ENCODE peak calls at places on chromosome 3, in ten cellular contexts. One of them, this sample, is unnamed.

GRCh38 chr3:193816656-193817311 is 223.8 kb downstream of the OPA1 start:
- DNase-seq in A549: no peak
- DNase-seq in AG09309: no peak
- DNase-seq in fibroblast of lung: peak
- DNase-seq in choroid plexus epithelial cell: peak
- DNase-seq in AG09319: no peak
- DNase-seq in BE2C: peak
- DNase-seq in HCT116: no peak
- DNase-seq in heart left ventricle: peak
- DNase-seq in kidney epithelial cell: no peak
- DNase-seq in this sample: peak

GRCh38 chr3:12180218-12180617 is 21.5 kb upstream of the TIMP4 start:
- DNase-seq in A549: no peak
- DNase-seq in AG09309: no peak
- DNase-seq in fibroblast of lung: peak
- DNase-seq in choroid plexus epithelial cell: peak
- DNase-seq in AG09319: no peak
- DNase-seq in BE2C: peak
- DNase-seq in HCT116: peak
- DNase-seq in heart left ventricle: peak
- DNase-seq in kidney epithelial cell: peak
- DNase-seq in this sample: no peak

GRCh38 chr3:142027713-142028112 is 121.6 kb downstream of the TFDP2 start:
- DNase-seq in A549: no peak
- DNase-seq in AG09309: no peak
- DNase-seq in fibroblast of lung: peak
- DNase-seq in choroid plexus epithelial cell: peak
- DNase-seq in AG09319: no peak
- DNase-seq in BE2C: no peak
- DNase-seq in HCT116: no peak
- DNase-seq in heart left ventricle: no peak
- DNase-seq in kidney epithelial cell: no peak
- DNase-seq in this sample: no peak

GRCh38 chr3:129702934-129703712 is 96.6 kb upstream of the PLXND1 start:
- DNase-seq in A549: no peak
- DNase-seq in AG09309: no peak
- DNase-seq in fibroblast of lung: no peak
- DNase-seq in choroid plexus epithelial cell: no peak
- DNase-seq in AG09319: no peak
- DNase-seq in BE2C: no peak
- DNase-seq in HCT116: no peak
- DNase-seq in heart left ventricle: no peak
- DNase-seq in kidney epithelial cell: no peak
- DNase-seq in this sample: no peak

GRCh38 chr3:123063034-123063433 is 3.8 kb upstream of the PDIA5 start:
- DNase-seq in A549: no peak
- DNase-seq in AG09309: no peak
- DNase-seq in fibroblast of lung: no peak
- DNase-seq in choroid plexus epithelial cell: no peak
- DNase-seq in AG09319: no peak
- DNase-seq in BE2C: no peak
- DNase-seq in HCT116: no peak
- DNase-seq in heart left ventricle: no peak
- DNase-seq in kidney epithelial cell: no peak
- DNase-seq in this sample: no peak

GRCh38 chr3:141446737-141447136 is 40.1 kb upstream of the RASA2 start:
- DNase-seq in A549: no peak
- DNase-seq in AG09309: no peak
- DNase-seq in fibroblast of lung: no peak
- DNase-seq in choroid plexus epithelial cell: no peak
- DNase-seq in AG09319: no peak
- DNase-seq in BE2C: no peak
- DNase-seq in HCT116: no peak
- DNase-seq in heart left ventricle: no peak
- DNase-seq in kidney epithelial cell: no peak
- DNase-seq in this sample: no peak

GRCh38 chr3:55615039-55615693 is 128.1 kb upstream of the WNT5A start:
- DNase-seq in A549: no peak
- DNase-seq in AG09309: no peak
- DNase-seq in fibroblast of lung: no peak
- DNase-seq in choroid plexus epithelial cell: peak
- DNase-seq in AG09319: no peak
- DNase-seq in BE2C: no peak
- DNase-seq in HCT116: no peak
- DNase-seq in heart left ventricle: no peak
- DNase-seq in kidney epithelial cell: no peak
- DNase-seq in this sample: no peak

GRCh38 chr3:53253707-53254106 is 2.1 kb downstream of the TKT start:
- DNase-seq in A549: no peak
- DNase-seq in AG09309: no peak
- DNase-seq in fibroblast of lung: no peak
- DNase-seq in choroid plexus epithelial cell: no peak
- DNase-seq in AG09319: no peak
- DNase-seq in BE2C: no peak
- DNase-seq in HCT116: no peak
- DNase-seq in heart left ventricle: no peak
- DNase-seq in kidney epithelial cell: no peak
- DNase-seq in this sample: no peak

GRCh38 chr3:13277860-13278531 is 142.1 kb downstream of the NUP210 start:
- DNase-seq in A549: no peak
- DNase-seq in AG09309: no peak
- DNase-seq in fibroblast of lung: no peak
- DNase-seq in choroid plexus epithelial cell: no peak
- DNase-seq in AG09319: no peak
- DNase-seq in BE2C: no peak
- DNase-seq in HCT116: no peak
- DNase-seq in heart left ventricle: no peak
- DNase-seq in kidney epithelial cell: no peak
- DNase-seq in this sample: no peak

GRCh38 chr3:182618981-182619591 is 174.2 kb upstream of the ATP11B start:
- DNase-seq in A549: no peak
- DNase-seq in AG09309: no peak
- DNase-seq in fibroblast of lung: peak
- DNase-seq in choroid plexus epithelial cell: peak
- DNase-seq in AG09319: no peak
- DNase-seq in BE2C: no peak
- DNase-seq in HCT116: peak
- DNase-seq in heart left ventricle: no peak
- DNase-seq in kidney epithelial cell: peak
- DNase-seq in this sample: no peak

GRCh38 chr3:174376346-174376745 is 482.8 kb upstream of the NAALADL2 start:
- DNase-seq in A549: no peak
- DNase-seq in AG09309: no peak
- DNase-seq in fibroblast of lung: peak
- DNase-seq in choroid plexus epithelial cell: peak
- DNase-seq in AG09319: no peak
- DNase-seq in BE2C: no peak
- DNase-seq in HCT116: no peak
- DNase-seq in heart left ventricle: no peak
- DNase-seq in kidney epithelial cell: no peak
- DNase-seq in this sample: no peak

GRCh38 chr3:13073042-13073906 is at the start of gene IQSEC1:
- DNase-seq in A549: no peak
- DNase-seq in AG09309: no peak
- DNase-seq in fibroblast of lung: peak
- DNase-seq in choroid plexus epithelial cell: peak
- DNase-seq in AG09319: no peak
- DNase-seq in BE2C: peak
- DNase-seq in HCT116: no peak
- DNase-seq in heart left ventricle: peak
- DNase-seq in kidney epithelial cell: no peak
- DNase-seq in this sample: no peak

GRCh38 chr3:156184156-156184555 is 63.8 kb downstream of the KCNAB1 start:
- DNase-seq in A549: no peak
- DNase-seq in AG09309: no peak
- DNase-seq in fibroblast of lung: no peak
- DNase-seq in choroid plexus epithelial cell: no peak
- DNase-seq in AG09319: no peak
- DNase-seq in BE2C: no peak
- DNase-seq in HCT116: no peak
- DNase-seq in heart left ventricle: no peak
- DNase-seq in kidney epithelial cell: no peak
- DNase-seq in this sample: no peak

GRCh38 chr3:62529230-62529629 is 155.9 kb upstream of the FEZF2 start:
- DNase-seq in A549: no peak
- DNase-seq in AG09309: no peak
- DNase-seq in fibroblast of lung: peak
- DNase-seq in choroid plexus epithelial cell: peak
- DNase-seq in AG09319: no peak
- DNase-seq in BE2C: peak
- DNase-seq in HCT116: no peak
- DNase-seq in heart left ventricle: peak
- DNase-seq in kidney epithelial cell: peak
- DNase-seq in this sample: peak

GRCh38 chr3:32743934-32744333 is 58.9 kb downstream of the CNOT10 start:
- DNase-seq in A549: no peak
- DNase-seq in AG09309: peak
- DNase-seq in fibroblast of lung: peak
- DNase-seq in choroid plexus epithelial cell: peak
- DNase-seq in AG09319: no peak
- DNase-seq in BE2C: no peak
- DNase-seq in HCT116: no peak
- DNase-seq in heart left ventricle: no peak
- DNase-seq in kidney epithelial cell: no peak
- DNase-seq in this sample: no peak

GRCh38 chr3:4849136-4849535 is 130.1 kb upstream of the BHLHE40 start:
- DNase-seq in A549: no peak
- DNase-seq in AG09309: no peak
- DNase-seq in fibroblast of lung: no peak
- DNase-seq in choroid plexus epithelial cell: no peak
- DNase-seq in AG09319: no peak
- DNase-seq in BE2C: no peak
- DNase-seq in HCT116: no peak
- DNase-seq in heart left ventricle: no peak
- DNase-seq in kidney epithelial cell: no peak
- DNase-seq in this sample: no peak

GRCh38 chr3:168472811-168473210 is 377.1 kb upstream of the GOLIM4 start:
- DNase-seq in A549: no peak
- DNase-seq in AG09309: no peak
- DNase-seq in fibroblast of lung: no peak
- DNase-seq in choroid plexus epithelial cell: no peak
- DNase-seq in AG09319: no peak
- DNase-seq in BE2C: no peak
- DNase-seq in HCT116: no peak
- DNase-seq in heart left ventricle: no peak
- DNase-seq in kidney epithelial cell: no peak
- DNase-seq in this sample: no peak

GRCh38 chr3:168461793-168462192 is 366.1 kb upstream of the GOLIM4 start:
- DNase-seq in A549: no peak
- DNase-seq in AG09309: no peak
- DNase-seq in fibroblast of lung: no peak
- DNase-seq in choroid plexus epithelial cell: no peak
- DNase-seq in AG09319: no peak
- DNase-seq in BE2C: no peak
- DNase-seq in HCT116: no peak
- DNase-seq in heart left ventricle: no peak
- DNase-seq in kidney epithelial cell: no peak
- DNase-seq in this sample: no peak

DNA sequence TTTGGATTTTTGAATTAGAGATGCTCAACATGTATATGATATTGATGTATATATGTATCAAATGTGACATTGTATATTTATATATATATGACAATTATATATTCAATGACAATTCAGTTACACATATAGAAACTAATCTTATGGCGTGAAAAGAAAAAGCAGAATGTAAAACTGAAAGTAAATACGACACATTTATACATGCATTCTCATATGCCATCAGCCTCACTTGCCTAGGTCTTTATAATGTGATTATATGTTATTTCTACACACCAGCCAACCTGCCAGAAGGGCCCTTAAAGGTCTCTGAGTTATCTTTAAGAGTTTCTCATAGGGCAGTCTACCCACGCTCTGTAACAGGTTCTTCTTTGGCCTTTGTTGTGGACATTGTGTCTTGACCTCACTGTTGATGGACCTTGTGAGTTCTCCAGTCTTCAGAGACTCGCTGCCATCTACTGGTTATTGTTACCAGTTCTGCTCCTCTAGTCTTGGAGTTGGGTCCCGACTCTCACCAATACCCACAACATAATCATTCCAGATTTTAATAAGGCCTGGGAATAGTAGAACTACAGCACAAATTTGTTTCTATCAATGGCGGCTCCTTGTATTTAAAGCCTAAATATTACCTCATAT is 371.5 kb upstream of the GOLIM4 start:
- DNase-seq in A549: no peak
- DNase-seq in AG09309: no peak
- DNase-seq in fibroblast of lung: peak
- DNase-seq in choroid plexus epithelial cell: peak
- DNase-seq in AG09319: peak
- DNase-seq in BE2C: no peak
- DNase-seq in HCT116: no peak
- DNase-seq in heart left ventricle: peak
- DNase-seq in kidney epithelial cell: peak
- DNase-seq in this sample: no peak
- TF ChIP-seq CTCF in A549: no peak
- TF ChIP-seq CTCF in AG09309: peak
- TF ChIP-seq CTCF in fibroblast of lung: peak
- TF ChIP-seq CTCF in choroid plexus epithelial cell: peak
- TF ChIP-seq CTCF in AG09319: peak
- TF ChIP-seq CTCF in BE2C: no peak
- TF ChIP-seq CTCF in HCT116: peak
- TF ChIP-seq CTCF in heart left ventricle: peak
- TF ChIP-seq CTCF in kidney epithelial cell: peak
- TF ChIP-seq CTCF in this sample: no peak

GRCh38 chr3:185677146-185677829 is 91.2 kb downstream of the SENP2 start:
- DNase-seq in A549: peak
- DNase-seq in AG09309: peak
- DNase-seq in fibroblast of lung: peak
- DNase-seq in choroid plexus epithelial cell: peak
- DNase-seq in AG09319: peak
- DNase-seq in BE2C: peak
- DNase-seq in HCT116: peak
- DNase-seq in heart left ventricle: no peak
- DNase-seq in kidney epithelial cell: no peak
- DNase-seq in this sample: no peak
- TF ChIP-seq CTCF in A549: peak
- TF ChIP-seq CTCF in AG09309: peak
- TF ChIP-seq CTCF in fibroblast of lung: peak
- TF ChIP-seq CTCF in choroid plexus epithelial cell: peak
- TF ChIP-seq CTCF in AG09319: peak
- TF ChIP-seq CTCF in BE2C: peak
- TF ChIP-seq CTCF in HCT116: peak
- TF ChIP-seq CTCF in heart left ventricle: peak
- TF ChIP-seq CTCF in kidney epithelial cell: peak
- TF ChIP-seq CTCF in this sample: peak

GRCh38 chr3:40445880-40446279 is 11.3 kb upstream of the RPL14 start:
- DNase-seq in A549: no peak
- DNase-seq in AG09309: no peak
- DNase-seq in fibroblast of lung: no peak
- DNase-seq in choroid plexus epithelial cell: no peak
- DNase-seq in AG09319: no peak
- DNase-seq in BE2C: no peak
- DNase-seq in HCT116: no peak
- DNase-seq in heart left ventricle: no peak
- DNase-seq in kidney epithelial cell: no peak
- DNase-seq in this sample: no peak
- TF ChIP-seq CTCF in A549: no peak
- TF ChIP-seq CTCF in AG09309: no peak
- TF ChIP-seq CTCF in fibroblast of lung: no peak
- TF ChIP-seq CTCF in choroid plexus epithelial cell: no peak
- TF ChIP-seq CTCF in AG09319: no peak
- TF ChIP-seq CTCF in BE2C: no peak
- TF ChIP-seq CTCF in HCT116: no peak
- TF ChIP-seq CTCF in heart left ventricle: no peak
- TF ChIP-seq CTCF in kidney epithelial cell: no peak
- TF ChIP-seq CTCF in this sample: no peak

GRCh38 chr3:163490119-163490518 is 1588.2 kb downstream of the SI start:
- DNase-seq in A549: peak
- DNase-seq in AG09309: no peak
- DNase-seq in fibroblast of lung: peak
- DNase-seq in choroid plexus epithelial cell: peak
- DNase-seq in AG09319: peak
- DNase-seq in BE2C: peak
- DNase-seq in HCT116: peak
- DNase-seq in heart left ventricle: no peak
- DNase-seq in kidney epithelial cell: peak
- DNase-seq in this sample: no peak
- TF ChIP-seq CTCF in A549: peak
- TF ChIP-seq CTCF in AG09309: peak
- TF ChIP-seq CTCF in fibroblast of lung: peak
- TF ChIP-seq CTCF in choroid plexus epithelial cell: peak
- TF ChIP-seq CTCF in AG09319: peak
- TF ChIP-seq CTCF in BE2C: peak
- TF ChIP-seq CTCF in HCT116: peak
- TF ChIP-seq CTCF in heart left ventricle: peak
- TF ChIP-seq CTCF in kidney epithelial cell: peak
- TF ChIP-seq CTCF in this sample: peak